ENCODE peak calls at places on chromosomes 3 and 15, in eight cellular contexts. One of them, this sample, is unnamed.

GRCh38 chr15:86483936-86484335 is 404.3 kb downstream of the AGBL1 start:
- DNase-seq in fibroblast of mammary gland: no peak
- DNase-seq in A549: no peak
- DNase-seq in BE2C: no peak
- DNase-seq in kidney: no peak
- DNase-seq in cardiac fibroblast: no peak
- DNase-seq in cardiac muscle cell: no peak
- DNase-seq in upper lobe of right lung: no peak
- DNase-seq in this sample: no peak

GRCh38 chr3:193903976-193904375 is 232.0 kb upstream of the HES1 start:
- DNase-seq in fibroblast of mammary gland: no peak
- DNase-seq in A549: no peak
- DNase-seq in BE2C: no peak
- DNase-seq in kidney: no peak
- DNase-seq in cardiac fibroblast: no peak
- DNase-seq in cardiac muscle cell: no peak
- DNase-seq in upper lobe of right lung: no peak
- DNase-seq in this sample: no peak

GRCh38 chr3:99753268-99753975 is 64.2 kb upstream of the CMSS1 start:
- DNase-seq in fibroblast of mammary gland: peak
- DNase-seq in A549: peak
- DNase-seq in BE2C: peak
- DNase-seq in kidney: no peak
- DNase-seq in cardiac fibroblast: peak
- DNase-seq in cardiac muscle cell: peak
- DNase-seq in upper lobe of right lung: no peak
- DNase-seq in this sample: peak

GRCh38 chr3:101623656-101624055 is 49.7 kb downstream of the PCNP start:
- DNase-seq in fibroblast of mammary gland: no peak
- DNase-seq in A549: no peak
- DNase-seq in BE2C: no peak
- DNase-seq in kidney: no peak
- DNase-seq in cardiac fibroblast: no peak
- DNase-seq in cardiac muscle cell: no peak
- DNase-seq in upper lobe of right lung: no peak
- DNase-seq in this sample: no peak

GRCh38 chr15:65816441-65816840 is 24.3 kb upstream of the DENND4A start:
- DNase-seq in fibroblast of mammary gland: no peak
- DNase-seq in A549: no peak
- DNase-seq in BE2C: no peak
- DNase-seq in kidney: no peak
- DNase-seq in cardiac fibroblast: no peak
- DNase-seq in cardiac muscle cell: no peak
- DNase-seq in upper lobe of right lung: no peak
- DNase-seq in this sample: no peak

GRCh38 chr3:133384331-133385027 is 15.4 kb upstream of the BFSP2 start:
- DNase-seq in fibroblast of mammary gland: peak
- DNase-seq in A549: peak
- DNase-seq in BE2C: peak
- DNase-seq in kidney: no peak
- DNase-seq in cardiac fibroblast: peak
- DNase-seq in cardiac muscle cell: peak
- DNase-seq in upper lobe of right lung: peak
- DNase-seq in this sample: peak

GRCh38 chr3:111619833-111620232 is 24.7 kb upstream of the ZBED2 start:
- DNase-seq in fibroblast of mammary gland: no peak
- DNase-seq in A549: peak
- DNase-seq in BE2C: no peak
- DNase-seq in kidney: no peak
- DNase-seq in cardiac fibroblast: no peak
- DNase-seq in cardiac muscle cell: no peak
- DNase-seq in upper lobe of right lung: no peak
- DNase-seq in this sample: no peak

GRCh38 chr15:91572110-91572509 is 281.4 kb upstream of the SLCO3A1 start:
- DNase-seq in fibroblast of mammary gland: peak
- DNase-seq in A549: peak
- DNase-seq in BE2C: peak
- DNase-seq in kidney: no peak
- DNase-seq in cardiac fibroblast: peak
- DNase-seq in cardiac muscle cell: peak
- DNase-seq in upper lobe of right lung: no peak
- DNase-seq in this sample: peak

GRCh38 chr3:160401301-160402095 is 2.0 kb downstream of the SMC4 start:
- DNase-seq in fibroblast of mammary gland: peak
- DNase-seq in A549: peak
- DNase-seq in BE2C: peak
- DNase-seq in kidney: no peak
- DNase-seq in cardiac fibroblast: peak
- DNase-seq in cardiac muscle cell: peak
- DNase-seq in upper lobe of right lung: no peak
- DNase-seq in this sample: no peak

GRCh38 chr3:64612916-64613526 is 74.8 kb downstream of the ADAMTS9 start:
- DNase-seq in fibroblast of mammary gland: no peak
- DNase-seq in A549: no peak
- DNase-seq in BE2C: peak
- DNase-seq in kidney: no peak
- DNase-seq in cardiac fibroblast: peak
- DNase-seq in cardiac muscle cell: peak
- DNase-seq in upper lobe of right lung: peak
- DNase-seq in this sample: no peak

GRCh38 chr3:129654126-129654525 is 47.6 kb upstream of the PLXND1 start:
- DNase-seq in fibroblast of mammary gland: peak
- DNase-seq in A549: no peak
- DNase-seq in BE2C: no peak
- DNase-seq in kidney: no peak
- DNase-seq in cardiac fibroblast: peak
- DNase-seq in cardiac muscle cell: peak
- DNase-seq in upper lobe of right lung: no peak
- DNase-seq in this sample: no peak

GRCh38 chr15:33621156-33621555 is 310.4 kb downstream of the RYR3 start:
- DNase-seq in fibroblast of mammary gland: peak
- DNase-seq in A549: no peak
- DNase-seq in BE2C: no peak
- DNase-seq in kidney: no peak
- DNase-seq in cardiac fibroblast: peak
- DNase-seq in cardiac muscle cell: peak
- DNase-seq in upper lobe of right lung: no peak
- DNase-seq in this sample: no peak

GRCh38 chr3:75655501-75655904 is 8.6 kb upstream of the FRG2C start:
- DNase-seq in fibroblast of mammary gland: no peak
- DNase-seq in A549: no peak
- DNase-seq in BE2C: no peak
- DNase-seq in kidney: no peak
- DNase-seq in cardiac fibroblast: no peak
- DNase-seq in cardiac muscle cell: no peak
- DNase-seq in upper lobe of right lung: no peak
- DNase-seq in this sample: no peak

GRCh38 chr15:41501191-41501917 is 7.7 kb downstream of the ITPKA start:
- DNase-seq in fibroblast of mammary gland: peak
- DNase-seq in A549: no peak
- DNase-seq in BE2C: peak
- DNase-seq in kidney: no peak
- DNase-seq in cardiac fibroblast: no peak
- DNase-seq in cardiac muscle cell: no peak
- DNase-seq in upper lobe of right lung: peak
- DNase-seq in this sample: no peak

GRCh38 chr3:18778602-18779001 is 353.5 kb upstream of the SATB1 start:
- DNase-seq in fibroblast of mammary gland: no peak
- DNase-seq in A549: no peak
- DNase-seq in BE2C: no peak
- DNase-seq in kidney: no peak
- DNase-seq in cardiac fibroblast: no peak
- DNase-seq in cardiac muscle cell: no peak
- DNase-seq in upper lobe of right lung: no peak
- DNase-seq in this sample: no peak

GRCh38 chr3:18782191-18782590 is 357.1 kb upstream of the SATB1 start:
- DNase-seq in fibroblast of mammary gland: no peak
- DNase-seq in A549: no peak
- DNase-seq in BE2C: no peak
- DNase-seq in kidney: no peak
- DNase-seq in cardiac fibroblast: no peak
- DNase-seq in cardiac muscle cell: no peak
- DNase-seq in upper lobe of right lung: no peak
- DNase-seq in this sample: no peak

GRCh38 chr3:18779704-18780103 is 354.6 kb upstream of the SATB1 start:
- DNase-seq in fibroblast of mammary gland: no peak
- DNase-seq in A549: no peak
- DNase-seq in BE2C: no peak
- DNase-seq in kidney: no peak
- DNase-seq in cardiac fibroblast: no peak
- DNase-seq in cardiac muscle cell: no peak
- DNase-seq in upper lobe of right lung: no peak
- DNase-seq in this sample: no peak

GRCh38 chr3:18778094-18778493 is 353.0 kb upstream of the SATB1 start:
- DNase-seq in fibroblast of mammary gland: no peak
- DNase-seq in A549: no peak
- DNase-seq in BE2C: no peak
- DNase-seq in kidney: no peak
- DNase-seq in cardiac fibroblast: no peak
- DNase-seq in cardiac muscle cell: no peak
- DNase-seq in upper lobe of right lung: no peak
- DNase-seq in this sample: no peak

GRCh38 chr3:18780941-18781340 is 355.8 kb upstream of the SATB1 start:
- DNase-seq in fibroblast of mammary gland: no peak
- DNase-seq in A549: no peak
- DNase-seq in BE2C: no peak
- DNase-seq in kidney: no peak
- DNase-seq in cardiac fibroblast: no peak
- DNase-seq in cardiac muscle cell: no peak
- DNase-seq in upper lobe of right lung: no peak
- DNase-seq in this sample: no peak
- H3K4me3 ChIP-seq in fibroblast of mammary gland: no peak
- H3K4me3 ChIP-seq in A549: no peak
- H3K4me3 ChIP-seq in BE2C: no peak
- H3K4me3 ChIP-seq in kidney: no peak
- H3K4me3 ChIP-seq in cardiac fibroblast: no peak
- H3K4me3 ChIP-seq in cardiac muscle cell: no peak
- H3K4me3 ChIP-seq in upper lobe of right lung: no peak
- H3K4me3 ChIP-seq in this sample: no peak

GRCh38 chr3:118675305-118675704 is 359.3 kb downstream of the IGSF11 start:
- DNase-seq in fibroblast of mammary gland: no peak
- DNase-seq in A549: no peak
- DNase-seq in BE2C: no peak
- DNase-seq in kidney: no peak
- DNase-seq in cardiac fibroblast: no peak
- DNase-seq in cardiac muscle cell: no peak
- DNase-seq in upper lobe of right lung: no peak
- DNase-seq in this sample: no peak

GRCh38 chr3:118671192-118671591 is 363.5 kb downstream of the IGSF11 start:
- DNase-seq in fibroblast of mammary gland: no peak
- DNase-seq in A549: no peak
- DNase-seq in BE2C: no peak
- DNase-seq in kidney: no peak
- DNase-seq in cardiac fibroblast: no peak
- DNase-seq in cardiac muscle cell: no peak
- DNase-seq in upper lobe of right lung: no peak
- DNase-seq in this sample: no peak
- TF ChIP-seq CTCF in fibroblast of mammary gland: no peak
- TF ChIP-seq CTCF in A549: no peak
- TF ChIP-seq CTCF in BE2C: no peak
- TF ChIP-seq CTCF in kidney: no peak
- TF ChIP-seq CTCF in cardiac fibroblast: no peak
- TF ChIP-seq CTCF in cardiac muscle cell: no peak
- TF ChIP-seq CTCF in upper lobe of right lung: no peak
- TF ChIP-seq CTCF in this sample: no peak

GRCh38 chr3:47380601-47381316 is at the start of gene PTPN23:
- DNase-seq in fibroblast of mammary gland: peak
- DNase-seq in A549: peak
- DNase-seq in BE2C: peak
- DNase-seq in kidney: peak
- DNase-seq in cardiac fibroblast: peak
- DNase-seq in cardiac muscle cell: peak
- DNase-seq in upper lobe of right lung: peak
- DNase-seq in this sample: peak
- H3K4me3 ChIP-seq in fibroblast of mammary gland: peak
- H3K4me3 ChIP-seq in A549: peak
- H3K4me3 ChIP-seq in BE2C: peak
- H3K4me3 ChIP-seq in kidney: peak
- H3K4me3 ChIP-seq in cardiac fibroblast: peak
- H3K4me3 ChIP-seq in cardiac muscle cell: peak
- H3K4me3 ChIP-seq in upper lobe of right lung: peak
- H3K4me3 ChIP-seq in this sample: peak

GRCh38 chr3:16514799-16515353 is 1.4 kb upstream of the RFTN1 start:
- DNase-seq in fibroblast of mammary gland: no peak
- DNase-seq in A549: no peak
- DNase-seq in BE2C: no peak
- DNase-seq in kidney: no peak
- DNase-seq in cardiac fibroblast: no peak
- DNase-seq in cardiac muscle cell: no peak
- DNase-seq in upper lobe of right lung: no peak
- DNase-seq in this sample: no peak

GRCh38 chr3:16514021-16514700 is 662 bp upstream of the RFTN1 start:
- DNase-seq in fibroblast of mammary gland: no peak
- DNase-seq in A549: no peak
- DNase-seq in BE2C: no peak
- DNase-seq in kidney: no peak
- DNase-seq in cardiac fibroblast: no peak
- DNase-seq in cardiac muscle cell: no peak
- DNase-seq in upper lobe of right lung: no peak
- DNase-seq in this sample: no peak

GRCh38 chr3:16511561-16512434 is 1.7 kb downstream of the RFTN1 start:
- DNase-seq in fibroblast of mammary gland: peak
- DNase-seq in A549: no peak
- DNase-seq in BE2C: no peak
- DNase-seq in kidney: peak
- DNase-seq in cardiac fibroblast: peak
- DNase-seq in cardiac muscle cell: peak
- DNase-seq in upper lobe of right lung: no peak
- DNase-seq in this sample: no peak

GRCh38 chr3:16512435-16513140 is 911 bp downstream of the RFTN1 start:
- DNase-seq in fibroblast of mammary gland: no peak
- DNase-seq in A549: no peak
- DNase-seq in BE2C: no peak
- DNase-seq in kidney: peak
- DNase-seq in cardiac fibroblast: no peak
- DNase-seq in cardiac muscle cell: no peak
- DNase-seq in upper lobe of right lung: peak
- DNase-seq in this sample: no peak

DNA sequence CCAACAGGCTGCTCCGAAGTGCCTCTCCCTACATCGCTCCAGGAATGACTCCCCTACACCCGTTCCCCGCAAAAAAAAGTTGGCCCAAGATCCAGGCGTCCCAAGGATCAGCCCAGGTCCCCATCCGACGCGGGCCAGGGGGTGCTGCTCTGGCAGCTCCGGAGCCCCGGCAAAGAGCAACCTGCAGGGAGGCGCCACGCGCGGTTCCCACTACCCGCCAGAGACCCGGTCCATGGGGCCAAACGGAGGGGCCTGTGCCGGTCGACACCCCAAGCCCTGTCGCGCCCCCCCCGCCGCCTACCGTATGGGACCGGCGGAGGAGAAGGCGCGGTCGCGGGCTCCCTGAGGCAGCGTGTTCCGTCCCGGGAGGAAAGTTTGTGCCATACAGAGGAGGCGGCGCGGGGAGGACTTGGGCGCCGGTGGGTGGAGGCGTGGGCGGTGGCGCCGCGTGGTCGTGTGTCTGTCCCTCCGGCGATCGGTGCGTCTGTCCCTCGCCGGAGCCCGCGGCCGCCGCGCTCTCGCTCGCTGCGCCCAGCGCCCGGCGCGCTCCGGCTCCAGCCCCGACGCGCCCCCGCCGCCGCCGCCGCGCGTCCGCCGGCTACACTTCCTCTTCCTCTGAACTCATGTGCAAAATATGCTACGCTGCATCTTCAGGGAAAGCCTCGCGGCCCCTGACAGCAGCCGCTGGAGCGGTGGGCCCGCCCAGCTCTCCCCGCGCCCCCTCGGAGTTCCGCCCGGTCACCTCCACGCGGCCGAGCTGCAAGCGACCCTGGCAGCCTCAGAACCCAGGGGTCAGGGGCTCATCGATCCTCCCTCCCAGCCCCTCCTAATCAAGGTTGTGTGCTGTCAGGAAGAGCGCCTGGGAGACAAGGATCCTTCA is at the start of gene RFTN1:
- DNase-seq in fibroblast of mammary gland: peak
- DNase-seq in A549: no peak
- DNase-seq in BE2C: peak
- DNase-seq in kidney: peak
- DNase-seq in cardiac fibroblast: peak
- DNase-seq in cardiac muscle cell: peak
- DNase-seq in upper lobe of right lung: peak
- DNase-seq in this sample: no peak
- TF ChIP-seq CTCF in fibroblast of mammary gland: no peak
- TF ChIP-seq CTCF in A549: no peak
- TF ChIP-seq CTCF in BE2C: no peak
- TF ChIP-seq CTCF in kidney: no peak
- TF ChIP-seq CTCF in cardiac fibroblast: no peak
- TF ChIP-seq CTCF in cardiac muscle cell: no peak
- TF ChIP-seq CTCF in upper lobe of right lung: no peak
- TF ChIP-seq CTCF in this sample: no peak

This sample was measured in LNCaP clone FGC.